ENCODE peak calls at places on chromosomes 12 and 14, in ten cellular contexts. One of them, this sample, is unnamed.

GRCh38 chr14:90136904-90137303 is 75.1 kb downstream of the KCNK13 start:
- DNase-seq in thyroid gland: no peak
- DNase-seq in IMR-90: no peak
- DNase-seq in ovary: no peak
- DNase-seq in uterus: no peak
- DNase-seq in A549: no peak
- DNase-seq in NB4: no peak
- DNase-seq in esophagus squamous epithelium: no peak
- DNase-seq in upper lobe of left lung: no peak
- DNase-seq in esophagus muscularis mucosa: no peak
- DNase-seq in this sample: no peak

GRCh38 chr12:108816652-108817335 is 40.6 kb downstream of the SSH1 start:
- DNase-seq in thyroid gland: peak; percentile 93
- DNase-seq in IMR-90: no peak
- DNase-seq in ovary: no peak
- DNase-seq in uterus: no peak
- DNase-seq in A549: no peak
- DNase-seq in NB4: no peak
- DNase-seq in esophagus squamous epithelium: no peak
- DNase-seq in upper lobe of left lung: peak; percentile 61
- DNase-seq in esophagus muscularis mucosa: no peak
- DNase-seq in this sample: peak; percentile 89

GRCh38 chr12:89073027-89073398 is 279.3 kb downstream of the DUSP6 start:
- DNase-seq in thyroid gland: no peak
- DNase-seq in IMR-90: peak; percentile 96
- DNase-seq in ovary: no peak
- DNase-seq in uterus: no peak
- DNase-seq in A549: no peak
- DNase-seq in NB4: no peak
- DNase-seq in esophagus squamous epithelium: no peak
- DNase-seq in upper lobe of left lung: no peak
- DNase-seq in esophagus muscularis mucosa: no peak
- DNase-seq in this sample: no peak

GRCh38 chr12:117114784-117115183 is 15.6 kb upstream of the TESC start:
- DNase-seq in thyroid gland: no peak
- DNase-seq in IMR-90: no peak
- DNase-seq in ovary: peak; percentile 45
- DNase-seq in uterus: no peak
- DNase-seq in A549: no peak
- DNase-seq in NB4: no peak
- DNase-seq in esophagus squamous epithelium: no peak
- DNase-seq in upper lobe of left lung: no peak
- DNase-seq in esophagus muscularis mucosa: no peak
- DNase-seq in this sample: no peak

GRCh38 chr12:89840162-89840922 is 131.7 kb upstream of the ATP2B1 start:
- DNase-seq in thyroid gland: no peak
- DNase-seq in IMR-90: peak; percentile 51
- DNase-seq in ovary: no peak
- DNase-seq in uterus: no peak
- DNase-seq in A549: no peak
- DNase-seq in NB4: peak; percentile 84
- DNase-seq in esophagus squamous epithelium: no peak
- DNase-seq in upper lobe of left lung: no peak
- DNase-seq in esophagus muscularis mucosa: no peak
- DNase-seq in this sample: no peak

GRCh38 chr12:62719027-62719426 is 215.9 kb downstream of the PPM1H start:
- DNase-seq in thyroid gland: no peak
- DNase-seq in IMR-90: no peak
- DNase-seq in ovary: no peak
- DNase-seq in uterus: no peak
- DNase-seq in A549: no peak
- DNase-seq in NB4: no peak
- DNase-seq in esophagus squamous epithelium: no peak
- DNase-seq in upper lobe of left lung: no peak
- DNase-seq in esophagus muscularis mucosa: no peak
- DNase-seq in this sample: no peak

GRCh38 chr14:60657609-60657983 is 8.3 kb upstream of the SIX1 start:
- DNase-seq in thyroid gland: no peak
- DNase-seq in IMR-90: no peak
- DNase-seq in ovary: peak; percentile 40
- DNase-seq in uterus: no peak
- DNase-seq in A549: no peak
- DNase-seq in NB4: no peak
- DNase-seq in esophagus squamous epithelium: no peak
- DNase-seq in upper lobe of left lung: peak; percentile 66
- DNase-seq in esophagus muscularis mucosa: no peak
- DNase-seq in this sample: no peak

GRCh38 chr12:48744251-48745008 is 27.9 kb upstream of the CCNT1 start:
- DNase-seq in thyroid gland: no peak
- DNase-seq in IMR-90: no peak
- DNase-seq in ovary: no peak
- DNase-seq in uterus: no peak
- DNase-seq in A549: no peak
- DNase-seq in NB4: no peak
- DNase-seq in esophagus squamous epithelium: no peak
- DNase-seq in upper lobe of left lung: no peak
- DNase-seq in esophagus muscularis mucosa: no peak
- DNase-seq in this sample: no peak

GRCh38 chr14:27049611-27050172 is 451.9 kb upstream of the NOVA1 start:
- DNase-seq in thyroid gland: no peak
- DNase-seq in IMR-90: no peak
- DNase-seq in ovary: no peak
- DNase-seq in uterus: no peak
- DNase-seq in A549: no peak
- DNase-seq in NB4: no peak
- DNase-seq in esophagus squamous epithelium: no peak
- DNase-seq in upper lobe of left lung: no peak
- DNase-seq in esophagus muscularis mucosa: no peak
- DNase-seq in this sample: no peak

GRCh38 chr14:70018713-70019201 is 139.5 kb downstream of the SMOC1 start:
- DNase-seq in thyroid gland: no peak
- DNase-seq in IMR-90: peak; percentile 47
- DNase-seq in ovary: peak; percentile 60
- DNase-seq in uterus: peak; percentile 41
- DNase-seq in A549: no peak
- DNase-seq in NB4: peak; percentile 82
- DNase-seq in esophagus squamous epithelium: no peak
- DNase-seq in upper lobe of left lung: peak; percentile 65
- DNase-seq in esophagus muscularis mucosa: no peak
- DNase-seq in this sample: no peak

GRCh38 chr12:119949145-119949544 is 39.9 kb upstream of the BICDL1 start:
- DNase-seq in thyroid gland: peak; percentile 60
- DNase-seq in IMR-90: no peak
- DNase-seq in ovary: no peak
- DNase-seq in uterus: no peak
- DNase-seq in A549: no peak
- DNase-seq in NB4: no peak
- DNase-seq in esophagus squamous epithelium: no peak
- DNase-seq in upper lobe of left lung: no peak
- DNase-seq in esophagus muscularis mucosa: no peak
- DNase-seq in this sample: no peak

GRCh38 chr14:95564060-95564459 is 29.2 kb downstream of the GLRX5 start:
- DNase-seq in thyroid gland: no peak
- DNase-seq in IMR-90: peak; percentile 18
- DNase-seq in ovary: peak; percentile 54
- DNase-seq in uterus: no peak
- DNase-seq in A549: no peak
- DNase-seq in NB4: no peak
- DNase-seq in esophagus squamous epithelium: no peak
- DNase-seq in upper lobe of left lung: no peak
- DNase-seq in esophagus muscularis mucosa: no peak
- DNase-seq in this sample: no peak

GRCh38 chr12:96241484-96242256 is 47.5 kb downstream of the ELK3 start:
- DNase-seq in thyroid gland: no peak
- DNase-seq in IMR-90: peak; percentile 48
- DNase-seq in ovary: no peak
- DNase-seq in uterus: peak; percentile 75
- DNase-seq in A549: no peak
- DNase-seq in NB4: no peak
- DNase-seq in esophagus squamous epithelium: no peak
- DNase-seq in upper lobe of left lung: no peak
- DNase-seq in esophagus muscularis mucosa: no peak
- DNase-seq in this sample: peak; percentile 86

GRCh38 chr12:57276935-57277563 is 26.1 kb upstream of the STAC3 start:
- DNase-seq in thyroid gland: no peak
- DNase-seq in IMR-90: peak; percentile 49
- DNase-seq in ovary: no peak
- DNase-seq in uterus: no peak
- DNase-seq in A549: peak; percentile 34
- DNase-seq in NB4: peak; percentile 56
- DNase-seq in esophagus squamous epithelium: no peak
- DNase-seq in upper lobe of left lung: no peak
- DNase-seq in esophagus muscularis mucosa: no peak
- DNase-seq in this sample: no peak

DNA sequence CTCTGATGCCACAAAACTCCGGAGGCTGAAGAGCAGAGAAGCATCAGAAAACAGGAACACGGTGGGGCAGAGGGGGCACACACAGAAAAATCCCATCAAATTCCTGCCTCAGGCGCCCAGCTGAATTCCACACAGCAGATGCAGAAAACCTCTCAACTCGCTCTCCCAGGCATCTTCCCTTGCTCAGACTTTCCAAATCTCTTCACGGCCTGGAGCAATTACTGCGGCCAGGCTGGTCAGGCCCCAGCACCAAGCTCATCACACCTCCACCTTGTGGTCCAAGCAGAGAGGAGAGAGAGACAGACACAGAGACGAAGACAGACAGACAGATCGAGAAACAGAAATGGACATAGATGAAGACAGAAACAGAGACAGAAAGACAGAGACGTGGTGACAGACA is 89.0 kb downstream of the NCOR2 start:
- DNase-seq in thyroid gland: no peak
- DNase-seq in IMR-90: no peak
- DNase-seq in ovary: no peak
- DNase-seq in uterus: no peak
- DNase-seq in A549: no peak
- DNase-seq in NB4: no peak
- DNase-seq in esophagus squamous epithelium: no peak
- DNase-seq in upper lobe of left lung: no peak
- DNase-seq in esophagus muscularis mucosa: no peak
- DNase-seq in this sample: no peak
- TF ChIP-seq CTCF in thyroid gland: no peak
- TF ChIP-seq CTCF in IMR-90: no peak
- TF ChIP-seq CTCF in ovary: no peak
- TF ChIP-seq CTCF in uterus: no peak
- TF ChIP-seq CTCF in A549: no peak
- TF ChIP-seq CTCF in NB4: no peak
- TF ChIP-seq CTCF in esophagus squamous epithelium: no peak
- TF ChIP-seq CTCF in upper lobe of left lung: no peak
- TF ChIP-seq CTCF in esophagus muscularis mucosa: no peak
- TF ChIP-seq CTCF in this sample: no peak

GRCh38 chr12:31589896-31590729 is 823 bp downstream of the DENND5B start:
- DNase-seq in thyroid gland: peak; percentile 65
- DNase-seq in IMR-90: peak; percentile 58
- DNase-seq in ovary: peak; percentile 81
- DNase-seq in uterus: peak; percentile 60
- DNase-seq in A549: peak; percentile 62
- DNase-seq in NB4: peak; percentile 92
- DNase-seq in esophagus squamous epithelium: no peak
- DNase-seq in upper lobe of left lung: peak; percentile 92
- DNase-seq in esophagus muscularis mucosa: no peak
- DNase-seq in this sample: peak; percentile 19
- TF ChIP-seq POLR2A in thyroid gland: no peak
- TF ChIP-seq POLR2A in IMR-90: peak; percentile 63
- TF ChIP-seq POLR2A in ovary: peak; percentile 4
- TF ChIP-seq POLR2A in uterus: no peak
- TF ChIP-seq POLR2A in A549: no peak
- TF ChIP-seq POLR2A in NB4: peak; percentile 58
- TF ChIP-seq POLR2A in esophagus squamous epithelium: peak; percentile 47
- TF ChIP-seq POLR2A in upper lobe of left lung: no peak
- TF ChIP-seq POLR2A in esophagus muscularis mucosa: no peak
- TF ChIP-seq POLR2A in this sample: no peak

DNA sequence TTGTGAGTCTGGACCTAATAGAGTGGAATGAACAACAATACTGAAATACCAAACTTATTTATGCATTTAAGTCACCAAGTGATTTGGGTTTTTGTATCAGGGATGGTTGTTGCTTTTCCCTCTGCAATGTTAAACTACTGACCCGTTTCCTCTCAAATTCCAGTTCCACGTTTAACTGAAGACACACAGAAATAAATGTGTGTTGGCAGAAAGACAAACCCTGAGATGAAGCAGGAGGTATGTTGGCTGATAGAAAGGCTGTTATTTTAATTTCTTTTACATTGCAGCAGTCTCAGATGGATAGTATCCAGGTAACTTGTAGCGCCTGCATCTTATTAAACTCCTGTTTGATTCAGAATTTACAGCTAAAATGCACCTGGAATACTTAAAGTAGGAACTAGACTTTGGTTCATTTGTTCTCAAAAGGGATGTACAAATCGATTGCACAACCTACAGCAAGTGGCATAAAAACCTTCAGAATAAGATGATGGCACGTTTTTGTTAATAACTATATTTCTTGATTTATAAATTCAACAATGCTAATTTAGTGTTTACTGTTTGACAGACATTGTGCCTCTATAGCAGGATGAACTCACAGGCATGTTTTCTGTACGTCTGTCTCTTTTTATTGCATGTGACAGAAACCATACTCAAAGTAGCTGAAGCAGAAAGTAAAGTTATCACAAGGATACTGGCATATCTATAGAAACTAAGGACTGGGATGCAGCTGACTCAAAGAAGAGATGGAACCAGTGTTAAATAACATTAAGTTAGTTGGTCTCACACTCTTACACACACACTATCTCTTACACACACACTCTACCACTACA is 405.7 kb downstream of the ZFP36L1 start:
- DNase-seq in thyroid gland: no peak
- DNase-seq in IMR-90: peak; percentile 67
- DNase-seq in ovary: no peak
- DNase-seq in uterus: no peak
- DNase-seq in A549: no peak
- DNase-seq in NB4: no peak
- DNase-seq in esophagus squamous epithelium: no peak
- DNase-seq in upper lobe of left lung: no peak
- DNase-seq in esophagus muscularis mucosa: no peak
- DNase-seq in this sample: no peak
- H3K4me3 ChIP-seq in thyroid gland: no peak overlapping the region
- H3K4me3 ChIP-seq in IMR-90: no peak overlapping the region
- H3K4me3 ChIP-seq in ovary: no peak overlapping the region
- H3K4me3 ChIP-seq in uterus: no peak overlapping the region
- H3K4me3 ChIP-seq in A549: no peak overlapping the region
- H3K4me3 ChIP-seq in NB4: no peak overlapping the region
- H3K4me3 ChIP-seq in esophagus squamous epithelium: no peak overlapping the region
- H3K4me3 ChIP-seq in upper lobe of left lung: no peak overlapping the region
- H3K4me3 ChIP-seq in esophagus muscularis mucosa: no peak overlapping the region
- H3K4me3 ChIP-seq in this sample: no peak overlapping the region

GRCh38 chr12:130873825-130874224 is 2.0 kb downstream of the RAN start:
- DNase-seq in thyroid gland: no peak
- DNase-seq in IMR-90: no peak
- DNase-seq in ovary: no peak
- DNase-seq in uterus: no peak
- DNase-seq in A549: no peak
- DNase-seq in NB4: no peak
- DNase-seq in esophagus squamous epithelium: no peak
- DNase-seq in upper lobe of left lung: no peak
- DNase-seq in esophagus muscularis mucosa: no peak
- DNase-seq in this sample: no peak
- TF ChIP-seq CTCF in thyroid gland: no peak
- TF ChIP-seq CTCF in IMR-90: no peak
- TF ChIP-seq CTCF in ovary: no peak
- TF ChIP-seq CTCF in uterus: no peak
- TF ChIP-seq CTCF in A549: no peak
- TF ChIP-seq CTCF in NB4: no peak
- TF ChIP-seq CTCF in esophagus squamous epithelium: no peak
- TF ChIP-seq CTCF in upper lobe of left lung: no peak
- TF ChIP-seq CTCF in esophagus muscularis mucosa: no peak
- TF ChIP-seq CTCF in this sample: no peak

This sample was measured in lower leg skin.